ENCODE peak calls at places on chromosomes 16 and 17, in four cellular contexts. Y is aorta; T is stimulated activated CD4-positive, alpha-beta T cell treated with anti-CD3 and anti-CD28 coated beads, Interleukin-1b, Interleukin-23, amount 100 ng/mL, for 48 hours; N is nephron progenitor cell. C is an unnamed sample.

GRCh38 chr17:55158439-55158838 is 106.3 kb upstream of the HLF start:
- DNase-seq in N (no peak), Y (no peak), T (no peak), C (no peak)

GRCh38 chr17:921161-921560 is 58.4 kb downstream of the NXN start:
- DNase-seq in N (no peak), Y (no peak), T (no peak), C (no peak)

GRCh38 chr16:48511071-48511540 is 98.9 kb downstream of the N4BP1 start:
- DNase-seq in N (no peak), T (no peak), Y (peak), C (no peak)

GRCh38 chr16:23530062-23530461 is 19.8 kb upstream of the GGA2 start:
- DNase-seq in Y (no peak), N (no peak), T (no peak), C (no peak)

GRCh38 chr16:55047903-55048497 is 117.3 kb downstream of the IRX5 start:
- DNase-seq in N (no peak), T (no peak), Y (no peak), C (no peak)

GRCh38 chr17:40460585-40460975 is 17.3 kb downstream of the IGFBP4 start:
- DNase-seq in N (no peak), Y (no peak), T (no peak), C (no peak)

GRCh38 chr16:272633-273546 is 2.9 kb downstream of the RGS11 start:
- DNase-seq in Y (no peak), T (no peak), N (no peak), C (no peak)

GRCh38 chr17:16348586-16348985 is 4.7 kb downstream of the CENPV start:
- DNase-seq in Y (no peak), T (no peak), N (no peak), C (no peak)

GRCh38 chr17:42287305-42288077 is 807 bp upstream of the STAT5A start:
- DNase-seq in Y (peak), N (no peak), T (peak), C (no peak)

GRCh38 chr16:58034786-58035185 is 9.2 kb downstream of the MMP15 start:
- DNase-seq in T (no peak), N (no peak), Y (no peak), C (no peak)

GRCh38 chr16:25031132-25031440 is 15.9 kb upstream of the ARHGAP17 start:
- DNase-seq in Y (no peak), T (no peak), N (no peak), C (no peak)

GRCh38 chr16:73020409-73020884 is 27.5 kb downstream of the ZFHX3 start:
- DNase-seq in Y (peak), N (no peak), T (no peak), C (peak)

GRCh38 chr17:3982541-3983017 is 18.3 kb upstream of the ATP2A3 start:
- DNase-seq in T (no peak), N (no peak), Y (peak), C (no peak)

GRCh38 chr17:80944326-80944725 is 47.3 kb upstream of the CHMP6 start:
- DNase-seq in N (no peak), Y (peak), T (no peak), C (no peak)

GRCh38 chr17:58232707-58233156 is 5.7 kb upstream of the LPO start:
- DNase-seq in T (peak), Y (no peak), N (no peak), C (no peak)

GRCh38 chr17:67051837-67052236 is 7.5 kb downstream of the CACNG1 start:
- DNase-seq in N (no peak), T (no peak), Y (no peak), C (no peak)

GRCh38 chr17:49985310-49985990 is 9.6 kb downstream of the DLX3 start:
- DNase-seq in T (no peak), Y (peak), N (no peak), C (no peak)

GRCh38 chr17:58263773-58264172 is 17.0 kb downstream of the MPO start:
- DNase-seq in T (no peak), N (no peak), Y (no peak), C (no peak)

GRCh38 chr16:56971768-56972043 is 10.0 kb downstream of the CETP start:
- DNase-seq in Y (no peak), N (no peak), T (no peak), C (no peak)

GRCh38 chr16:10428433-10429168 is 42.7 kb downstream of the ATF7IP2 start:
- DNase-seq in Y (no peak), T (no peak), N (no peak), C (no peak)

GRCh38 chr17:12789075-12789975 is at the start of gene ARHGAP44:
- DNase-seq in T (peak), N (peak), Y (peak), C (no peak)

GRCh38 chr16:50282010-50282538 is 15.7 kb downstream of the ADCY7 start:
- DNase-seq in Y (peak), T (no peak), N (no peak), C (no peak)

GRCh38 chr17:520447-521167 is 168.0 kb upstream of the RPH3AL start:
- DNase-seq in N (no peak), T (no peak), Y (no peak), C (no peak)

GRCh38 chr16:47310792-47311211 is 150.1 kb downstream of the ITFG1 start:
- DNase-seq in N (no peak), T (no peak), Y (no peak), C (no peak)

GRCh38 chr16:67406111-67406593 is 10.1 kb downstream of the ZDHHC1 start:
- DNase-seq in N (no peak), T (no peak), Y (no peak), C (no peak)

GRCh38 chr17:82653651-82654528 is 5.6 kb upstream of the WDR45B start:
- DNase-seq in N (no peak), Y (peak), T (no peak), C (no peak)

GRCh38 chr17:50099003-50099402 is 3.9 kb downstream of the PDK2 start:
- DNase-seq in Y (no peak), N (no peak), T (no peak), C (no peak)

GRCh38 chr17:7356072-7356549 is 1.2 kb downstream of the TMEM95 start:
- DNase-seq in T (peak), N (peak), Y (peak), C (no peak)

GRCh38 chr17:78617371-78618061 is 40.3 kb upstream of the DNAH17 start:
- DNase-seq in T (no peak), N (no peak), Y (peak), C (no peak)

GRCh38 chr16:30619207-30619606 is 9.0 kb upstream of the ZNF689 start:
- DNase-seq in N (no peak), Y (no peak), T (no peak), C (no peak)

GRCh38 chr16:6861136-6861535 is 471.5 kb upstream of the RBFOX1 start:
- DNase-seq in Y (no peak), N (no peak), T (no peak), C (no peak)

GRCh38 chr17:83200231-83200699 is 120.9 kb downstream of the METRNL start:
- DNase-seq in T (peak), N (no peak), Y (peak), C (no peak)

GRCh38 chr16:49874613-49875237 is 18.8 kb upstream of the ZNF423 start:
- DNase-seq in N (no peak), Y (no peak), T (no peak), C (no peak)

C was measured in Panc1.